ENCODE peak calls at places on chromosomes 6 and 20, in five cellular contexts. O is endodermal cell, U is lung, G is fibroblast of the aortic adventitia, N is OCI-LY7. Q is an unnamed sample.

GRCh38 chr6:73774311-73774766 is 78.3 kb downstream of the CD109 start:
- DNase-seq in O (no peak), U (no peak), G (peak; percentile 87), N (no peak), Q (no peak)

GRCh38 chr6:75458895-75459294 is 34.7 kb downstream of the FILIP1 start:
- DNase-seq in O (no peak), U (no peak), G (peak; percentile 90), N (no peak), Q (no peak)

GRCh38 chr6:115551510-115551909 is 509.2 kb downstream of the FRK start:
- DNase-seq in O (no peak), U (no peak), G (no peak), N (no peak), Q (no peak)

GRCh38 chr20:41230136-41230535 is 87.4 kb downstream of the ZHX3 start:
- DNase-seq in O (no peak), U (no peak), G (no peak), N (no peak), Q (no peak)

GRCh38 chr6:159981171-159981571 is 12.3 kb downstream of the IGF2R start:
- DNase-seq in O (no peak), U (no peak), G (no peak), N (no peak), Q (no peak)

GRCh38 chr20:20450461-20451027 is 82.6 kb downstream of the INSM1 start:
- DNase-seq in O (no peak), U (no peak), G (peak; percentile 34), N (no peak), Q (no peak)

GRCh38 chr6:134398453-134398852 is 80.5 kb upstream of the SGK1 start:
- DNase-seq in O (no peak), U (peak; percentile 37), G (no peak), N (no peak), Q (no peak)

GRCh38 chr20:1624811-1625690 is 5.2 kb upstream of the SIRPB1 start:
- DNase-seq in O (no peak), U (no peak), G (no peak), N (no peak), Q (no peak)

GRCh38 chr6:43608310-43608763 is 20.7 kb downstream of the GTPBP2 start:
- DNase-seq in O (peak; percentile 88), U (peak; percentile 66), G (peak; percentile 92), N (peak; percentile 62), Q (no peak)

GRCh38 chr20:48805286-48805685 is 22.5 kb downstream of the PREX1 start:
- DNase-seq in O (no peak), U (no peak), G (no peak), N (no peak), Q (no peak)

GRCh38 chr6:133456439-133456838 is 215.3 kb downstream of the EYA4 start:
- DNase-seq in O (peak; percentile 54), U (no peak), G (no peak), N (no peak), Q (no peak)

GRCh38 chr6:35388023-35388422 is 45.7 kb downstream of the PPARD start:
- DNase-seq in O (no peak), U (no peak), G (no peak), N (peak; percentile 33), Q (no peak)

GRCh38 chr20:64244281-64244805 is 11.2 kb upstream of the PCMTD2 start:
- DNase-seq in O (peak; percentile 25), U (no peak), G (no peak), N (no peak), Q (no peak)

GRCh38 chr6:127938701-127939100 is 37.8 kb upstream of the THEMIS start:
- DNase-seq in O (no peak), U (no peak), G (peak; percentile 67), N (no peak), Q (no peak)

GRCh38 chr20:12594410-12595130 is 414.2 kb upstream of the SPTLC3 start:
- DNase-seq in O (no peak), U (no peak), G (no peak), N (no peak), Q (no peak)

GRCh38 chr6:43142101-43142500 is 29.0 kb upstream of the SRF start:
- DNase-seq in O (no peak), U (no peak), G (no peak), N (peak; percentile 43), Q (no peak)

GRCh38 chr20:37354210-37355195 is 8.6 kb downstream of the SRC start:
- DNase-seq in O (peak; percentile 33), U (no peak), G (no peak), N (no peak), Q (no peak)

GRCh38 chr20:39676857-39677351 is 714.8 kb downstream of the DHX35 start:
- DNase-seq in O (no peak), U (no peak), G (no peak), N (no peak), Q (no peak)

GRCh38 chr20:49727894-49728885 is 14.5 kb upstream of the B4GALT5 start:
- DNase-seq in O (no peak), U (no peak), G (no peak), N (no peak), Q (no peak)

GRCh38 chr20:32355417-32355841 is 2.7 kb upstream of the ASXL1 start:
- DNase-seq in O (no peak), U (no peak), G (no peak), N (peak; percentile 55), Q (peak; percentile 65)

GRCh38 chr20:10540636-10541493 is 105.8 kb downstream of the SLX4IP start:
- DNase-seq in O (no peak), U (no peak), G (peak; percentile 90), N (no peak), Q (no peak)

GRCh38 chr6:10520468-10520867 is 683 bp upstream of the GCNT2 start:
- DNase-seq in O (no peak), U (no peak), G (peak; percentile 30), N (no peak), Q (no peak)
- H3K4me3 ChIP-seq in O (peak overlapping the region; percentile 44), U (no peak overlapping the region), G (no peak overlapping the region), N (no peak overlapping the region), Q (no peak overlapping the region)

GRCh38 chr20:325043-325888 is at the start of gene SOX12:
- DNase-seq in O (peak; percentile 99), U (peak; percentile 98), G (peak; percentile 85), N (peak; percentile 94), Q (peak; percentile 96)

GRCh38 chr20:324177-325042 is 942 bp upstream of the SOX12 start:
- DNase-seq in O (peak; percentile 96), U (peak; percentile 94), G (peak; percentile 72), N (peak; percentile 94), Q (peak; percentile 94)

GRCh38 chr20:327041-327945 is 1.9 kb downstream of the SOX12 start:
- DNase-seq in O (peak; percentile 97), U (peak; percentile 83), G (peak; percentile 88), N (peak; percentile 95), Q (peak; percentile 87)

GRCh38 chr20:326645-327031 is 1.3 kb downstream of the SOX12 start:
- DNase-seq in O (peak; percentile 83), U (no peak), G (no peak), N (peak; percentile 63), Q (peak; percentile 67)

GRCh38 chr20:325889-326644 is 715 bp downstream of the SOX12 start:
- DNase-seq in O (peak; percentile 89), U (peak; percentile 55), G (peak; percentile 56), N (peak; percentile 84), Q (peak; percentile 84)
- TF ChIP-seq CTCF in O (no peak), U (no peak), G (no peak), N (no peak), Q (no peak)

GRCh38 chr6:149477544-149477943 is 7.3 kb downstream of the ZC3H12D start:
- DNase-seq in O (no peak), U (no peak), G (no peak), N (no peak), Q (no peak)

GRCh38 chr6:149482542-149483261 is 2.1 kb downstream of the ZC3H12D start:
- DNase-seq in O (no peak), U (no peak), G (no peak), N (peak; percentile 69), Q (peak; percentile 64)

GRCh38 chr6:149478631-149479314 is 6.0 kb downstream of the ZC3H12D start:
- DNase-seq in O (no peak), U (no peak), G (no peak), N (no peak), Q (no peak)

GRCh38 chr6:149483302-149483701 is 1.5 kb downstream of the ZC3H12D start:
- DNase-seq in O (no peak), U (no peak), G (no peak), N (peak; percentile 52), Q (no peak)

DNA sequence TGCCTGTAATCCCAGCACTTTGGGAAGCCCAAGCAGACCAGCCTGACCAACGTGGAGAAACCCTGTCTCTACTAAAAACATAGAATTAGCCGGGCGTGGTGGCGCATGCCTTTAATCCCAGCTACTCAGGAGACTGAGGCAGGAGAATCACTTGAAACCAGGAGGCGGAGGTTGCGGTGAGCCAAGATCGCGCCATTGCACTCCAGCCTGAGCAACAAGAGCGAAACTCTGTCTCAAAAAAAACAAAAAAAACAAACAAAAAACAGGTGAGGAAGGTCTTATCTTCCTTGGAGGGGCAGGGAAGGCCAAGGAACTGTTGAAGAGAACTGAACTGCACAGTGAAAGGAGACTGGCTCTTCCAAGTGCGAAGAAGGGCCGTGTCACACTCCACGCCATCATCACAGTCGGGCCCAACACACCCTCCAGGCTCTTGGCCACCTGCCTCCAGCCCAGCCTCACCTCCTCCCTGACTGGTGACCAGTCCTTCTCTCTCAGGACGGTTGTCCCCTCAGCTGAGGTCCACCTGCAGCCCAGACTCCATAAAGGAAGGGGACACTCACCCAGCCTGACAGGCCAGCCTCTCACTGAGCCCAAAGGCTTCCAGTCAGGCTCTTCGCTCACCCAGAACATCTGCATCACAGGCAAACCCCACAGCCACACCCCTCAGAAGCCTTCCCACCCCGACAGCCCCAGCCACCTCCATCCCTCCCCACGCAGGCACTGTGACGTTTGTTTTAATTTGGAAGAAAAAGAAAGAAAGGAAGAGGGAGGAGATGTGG is 4.1 kb downstream of the ZC3H12D start:
- DNase-seq in O (no peak), U (no peak), G (no peak), N (peak; percentile 59), Q (peak; percentile 71)
- H3K4me3 ChIP-seq in O (no peak overlapping the region), U (no peak overlapping the region), G (no peak overlapping the region), N (peak overlapping the region; percentile 74), Q (peak overlapping the region; percentile 76)

GRCh38 chr6:157688960-157689599 is 134.0 kb upstream of the SNX9 start:
- DNase-seq in O (peak; percentile 73), U (no peak), G (peak; percentile 17), N (no peak), Q (no peak)
- TF ChIP-seq CTCF in O (peak; percentile 61), U (no peak), G (peak; percentile 3), N (no peak), Q (no peak)

DNA sequence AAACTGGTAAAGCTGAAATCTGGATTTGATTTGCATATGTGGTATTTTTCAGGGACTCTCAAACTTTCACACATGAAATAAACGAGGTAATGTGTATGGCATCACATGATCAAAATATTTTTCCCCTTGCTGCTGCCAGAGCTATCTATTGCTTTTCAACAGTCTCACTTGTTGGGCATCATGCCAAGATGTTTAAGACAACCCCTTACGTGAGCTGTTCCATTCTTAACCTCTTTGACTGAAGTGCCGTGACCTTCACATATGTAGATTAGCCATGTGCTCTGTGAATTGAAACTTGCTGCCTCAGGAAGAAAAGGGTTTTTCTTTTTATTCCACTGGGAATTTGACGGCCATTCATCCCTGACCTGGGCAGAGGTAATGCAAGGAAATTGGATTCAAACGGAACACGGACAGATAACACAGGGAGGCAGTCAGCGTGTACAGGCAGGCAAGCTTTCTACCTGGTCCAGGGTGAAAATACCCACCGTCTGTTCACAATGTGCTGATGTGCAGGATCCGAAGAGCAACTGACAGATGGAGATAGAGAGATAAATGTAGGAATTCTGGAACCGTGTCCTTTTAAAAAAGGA is 14.2 kb downstream of the ARID1B start:
- DNase-seq in O (peak; percentile 20), U (no peak), G (peak; percentile 74), N (peak; percentile 80), Q (no peak)
- H3K4me3 ChIP-seq in O (no peak overlapping the region), U (no peak overlapping the region), G (no peak overlapping the region), N (peak overlapping the region; percentile 32), Q (no peak overlapping the region)

GRCh38 chr20:62965363-62965771 is 12.9 kb downstream of the SLC17A9 start:
- DNase-seq in O (no peak), U (no peak), G (no peak), N (no peak), Q (no peak)
- TF ChIP-seq CTCF in O (peak; percentile 48), U (no peak), G (no peak), N (no peak), Q (no peak)